ENCODE peak calls at places on chromosomes 5 and 9, in nine cellular contexts. X is GM04503; J is skeletal muscle cell; O is naive thymus-derived CD8-positive, alpha-beta T cell; D is neural progenitor cell; G is omental fat pad; K is left colon; R is NCI-H187 treated with DMSO at 0.1 percent for 48 hours; P is T-helper 2 cell. T is an unnamed sample.
A peak's percentile ranks its signal among the peaks of the same experiment; 100 is the strongest.

GRCh38 chr5:95859327-95860060 is 37.0 kb upstream of the GLRX start:
- DNase-seq in X (no peak), J (no peak), O (no peak), D (no peak), G (no peak), K (no peak), R (no peak), P (no peak), T (peak; percentile 72)

GRCh38 chr5:119200795-119201194 is 129.9 kb downstream of the DMXL1 start:
- DNase-seq in X (no peak), J (no peak), O (no peak), D (no peak), G (no peak), K (no peak), R (no peak), P (no peak), T (no peak)

GRCh38 chr9:34601883-34602570 is 9.9 kb downstream of the RPP25L start:
- DNase-seq in X (no peak), J (no peak), O (no peak), D (no peak), G (no peak), K (no peak), R (no peak), P (no peak), T (no peak)

GRCh38 chr9:108434036-108434435 is 421.8 kb downstream of the ACTL7B start:
- DNase-seq in X (no peak), J (no peak), O (no peak), D (no peak), G (no peak), K (no peak), R (no peak), P (no peak), T (no peak)

GRCh38 chr9:128911529-128912035 is 9.2 kb upstream of the PHYHD1 start:
- DNase-seq in X (no peak), J (no peak), O (no peak), D (no peak), G (no peak), K (no peak), R (no peak), P (no peak), T (no peak)

GRCh38 chr5:93532370-93532769 is 48.6 kb downstream of the NR2F1-AS1 start:
- DNase-seq in X (peak; percentile 92), J (peak; percentile 95), O (no peak), D (peak; percentile 9), G (peak; percentile 32), K (peak; percentile 34), R (no peak), P (no peak), T (no peak)

GRCh38 chr5:36740259-36740898 is 134.0 kb downstream of the SLC1A3 start:
- DNase-seq in X (no peak), J (no peak), O (no peak), D (no peak), G (no peak), K (no peak), R (no peak), P (no peak), T (no peak)

GRCh38 chr9:34501889-34502425 is 20.8 kb downstream of the ENHO start:
- DNase-seq in X (peak; percentile 61), J (peak; percentile 18), O (no peak), D (peak; percentile 77), G (no peak), K (peak; percentile 41), R (no peak), P (no peak), T (no peak)

GRCh38 chr5:154112255-154112654 is 73.5 kb downstream of the MFAP3 start:
- DNase-seq in X (no peak), J (no peak), O (no peak), D (no peak), G (no peak), K (no peak), R (peak; percentile 23), P (no peak), T (no peak)

GRCh38 chr9:68981825-68982224 is 32.1 kb downstream of the PRKACG start:
- DNase-seq in X (no peak), J (no peak), O (no peak), D (no peak), G (no peak), K (peak; percentile 51), R (no peak), P (no peak), T (peak; percentile 37)

GRCh38 chr9:127163409-127163808 is 41.0 kb upstream of the ANGPTL2 start:
- DNase-seq in X (peak; percentile 37), J (no peak), O (no peak), D (no peak), G (no peak), K (no peak), R (no peak), P (no peak), T (no peak)

GRCh38 chr5:177479774-177480173 is 6.3 kb upstream of the DBN1 start:
- DNase-seq in X (no peak), J (no peak), O (no peak), D (no peak), G (no peak), K (no peak), R (no peak), P (no peak), T (no peak)

GRCh38 chr9:97293207-97293721 is 14.2 kb upstream of the CCDC180 start:
- DNase-seq in X (no peak), J (peak; percentile 27), O (no peak), D (no peak), G (no peak), K (no peak), R (no peak), P (no peak), T (peak; percentile 12)

GRCh38 chr9:72855321-72855720 is 97.5 kb downstream of the ALDH1A1 start:
- DNase-seq in X (no peak), J (no peak), O (no peak), D (no peak), G (no peak), K (no peak), R (no peak), P (no peak), T (no peak)

GRCh38 chr5:111367081-111367480 is 142.9 kb downstream of the CAMK4 start:
- DNase-seq in X (no peak), J (no peak), O (no peak), D (no peak), G (no peak), K (no peak), R (no peak), P (no peak), T (no peak)

T was measured in NCI-H146.